ENCODE peak calls at places on chromosomes 11 and 22, in four cellular contexts. One of them, this sample, is unnamed. For H3K36me3 and H3K4me1, the result is how much of the 10 kb centered on the place peaks cover.

GRCh38 chr11:40204228-40204627 is 1255.2 kb downstream of the LRRC4C start:
- DNase-seq in breast epithelium: no peak
- DNase-seq in right lobe of liver: no peak
- DNase-seq in thoracic aorta: no peak
- DNase-seq in this sample: no peak

GRCh38 chr11:72828081-72828567 is 13.9 kb downstream of the ATG16L2 start:
- DNase-seq in breast epithelium: no peak
- DNase-seq in right lobe of liver: peak
- DNase-seq in thoracic aorta: no peak
- DNase-seq in this sample: peak

GRCh38 chr11:112364962-112365481 is 104.4 kb upstream of the PLET1 start:
- DNase-seq in breast epithelium: no peak
- DNase-seq in right lobe of liver: no peak
- DNase-seq in thoracic aorta: no peak
- DNase-seq in this sample: no peak

GRCh38 chr22:26477341-26477731 is 6.2 kb downstream of the HPS4 start:
- DNase-seq in breast epithelium: no peak
- DNase-seq in right lobe of liver: no peak
- DNase-seq in thoracic aorta: no peak
- DNase-seq in this sample: no peak

GRCh38 chr11:79018371-79018849 is 422.4 kb downstream of the TENM4 start:
- DNase-seq in thoracic aorta: no peak
- DNase-seq in breast epithelium: no peak
- DNase-seq in right lobe of liver: no peak
- DNase-seq in this sample: no peak

GRCh38 chr11:61026121-61027031 is 54.9 kb downstream of the CD6 start:
- DNase-seq in thoracic aorta: no peak
- DNase-seq in right lobe of liver: no peak
- DNase-seq in breast epithelium: no peak
- DNase-seq in this sample: no peak

GRCh38 chr11:46983598-46983997 is 47.0 kb downstream of the CSTPP1 start:
- DNase-seq in breast epithelium: no peak
- DNase-seq in right lobe of liver: no peak
- DNase-seq in thoracic aorta: no peak
- DNase-seq in this sample: no peak

GRCh38 chr11:108483163-108483562 is 15.0 kb downstream of the POGLUT3 start:
- DNase-seq in breast epithelium: no peak
- DNase-seq in thoracic aorta: no peak
- DNase-seq in right lobe of liver: no peak
- DNase-seq in this sample: no peak

GRCh38 chr11:1844221-1845094 is 5.7 kb downstream of the TNNI2 start:
- DNase-seq in breast epithelium: no peak
- DNase-seq in right lobe of liver: peak
- DNase-seq in thoracic aorta: no peak
- DNase-seq in this sample: peak

GRCh38 chr11:121521145-121522042 is 68.6 kb upstream of the SORL1-AS1 start:
- DNase-seq in thoracic aorta: no peak
- DNase-seq in breast epithelium: no peak
- DNase-seq in right lobe of liver: no peak
- DNase-seq in this sample: no peak

GRCh38 chr11:2929511-2929879 is 275 bp upstream of the PHLDA2 start:
- DNase-seq in right lobe of liver: peak
- DNase-seq in breast epithelium: peak
- DNase-seq in thoracic aorta: peak
- DNase-seq in this sample: peak

GRCh38 chr11:72573380-72573949 is 100.8 kb downstream of the PDE2A start:
- DNase-seq in thoracic aorta: no peak
- DNase-seq in breast epithelium: no peak
- DNase-seq in right lobe of liver: peak
- DNase-seq in this sample: no peak

GRCh38 chr22:23566716-23567475 is 13.2 kb downstream of the IGLL1 start:
- DNase-seq in right lobe of liver: no peak
- DNase-seq in breast epithelium: no peak
- DNase-seq in thoracic aorta: no peak
- DNase-seq in this sample: no peak

GRCh38 chr11:16871368-16871767 is 132.9 kb downstream of the C11orf58 start:
- DNase-seq in right lobe of liver: no peak
- DNase-seq in breast epithelium: no peak
- DNase-seq in thoracic aorta: no peak
- DNase-seq in this sample: no peak

GRCh38 chr22:43230983-43231723 is 44.2 kb upstream of the TTLL12 start:
- DNase-seq in thoracic aorta: no peak
- DNase-seq in right lobe of liver: peak
- DNase-seq in breast epithelium: no peak
- DNase-seq in this sample: peak

GRCh38 chr11:60129853-60130252 is 41.4 kb downstream of the MS4A2 start:
- DNase-seq in breast epithelium: no peak
- DNase-seq in right lobe of liver: no peak
- DNase-seq in thoracic aorta: no peak
- DNase-seq in this sample: no peak

GRCh38 chr22:45462034-45462655 is 40.5 kb upstream of the FBLN1 start:
- DNase-seq in thoracic aorta: no peak
- DNase-seq in right lobe of liver: no peak
- DNase-seq in breast epithelium: no peak
- DNase-seq in this sample: no peak
- TF ChIP-seq CTCF in thoracic aorta: no peak
- TF ChIP-seq CTCF in right lobe of liver: no peak
- TF ChIP-seq CTCF in breast epithelium: no peak
- TF ChIP-seq CTCF in this sample: no peak

DNA sequence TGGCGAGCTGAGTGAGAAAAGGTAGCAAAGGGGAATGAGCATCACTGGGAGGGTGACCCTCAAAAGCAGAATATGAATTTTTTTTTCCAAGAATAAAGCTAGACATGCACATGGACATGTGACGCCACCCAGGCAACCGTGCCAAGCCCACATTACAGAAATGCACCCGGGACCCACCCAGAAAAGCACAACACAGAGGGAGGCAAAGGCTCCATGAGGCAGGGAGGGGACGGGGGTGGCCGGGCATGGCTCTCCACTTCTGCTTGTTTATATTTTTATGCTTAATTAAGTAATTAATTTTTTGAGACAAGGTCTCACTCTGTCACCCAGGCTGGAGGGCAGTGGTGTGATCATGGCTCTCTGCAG is 1524.3 kb downstream of the BRD1 start:
- DNase-seq in right lobe of liver: no peak
- DNase-seq in thoracic aorta: no peak
- DNase-seq in breast epithelium: no peak
- DNase-seq in this sample: no peak
- H3K36me3 ChIP-seq in right lobe of liver: under half
- H3K36me3 ChIP-seq in thoracic aorta: under half
- H3K36me3 ChIP-seq in breast epithelium: under half
- H3K36me3 ChIP-seq in this sample: under half

DNA sequence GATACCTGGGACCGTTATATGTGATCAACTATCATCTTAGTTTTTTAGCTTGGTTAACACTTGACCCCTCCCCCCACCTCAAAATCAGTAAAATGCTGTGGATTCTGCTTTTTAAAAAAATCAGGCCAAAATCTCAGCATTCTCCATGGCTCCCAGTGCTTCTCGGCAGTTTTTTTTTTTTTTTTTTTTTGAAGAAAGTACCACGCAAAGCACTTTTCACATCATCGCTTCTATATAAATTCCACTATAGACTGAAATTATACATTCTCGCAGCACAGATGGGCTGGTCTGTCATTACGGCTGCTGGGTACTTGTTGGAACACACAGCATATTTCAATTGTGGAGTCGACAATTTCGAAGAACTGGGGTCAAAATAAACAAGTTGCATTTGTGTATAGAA is 67.7 kb upstream of the PPARA start:
- DNase-seq in right lobe of liver: no peak
- DNase-seq in breast epithelium: no peak
- DNase-seq in thoracic aorta: no peak
- DNase-seq in this sample: no peak
- H3K4me1 ChIP-seq in right lobe of liver: half or more
- H3K4me1 ChIP-seq in breast epithelium: under half
- H3K4me1 ChIP-seq in thoracic aorta: half or more
- H3K4me1 ChIP-seq in this sample: half or more

GRCh38 chr22:21593406-21594232 is 26.1 kb downstream of the UBE2L3 start:
- DNase-seq in right lobe of liver: no peak
- DNase-seq in breast epithelium: no peak
- DNase-seq in thoracic aorta: no peak
- DNase-seq in this sample: no peak
- TF ChIP-seq CTCF in right lobe of liver: no peak
- TF ChIP-seq CTCF in breast epithelium: no peak
- TF ChIP-seq CTCF in thoracic aorta: no peak
- TF ChIP-seq CTCF in this sample: no peak

GRCh38 chr22:30225220-30225922 is 21.2 kb downstream of the LIF start:
- DNase-seq in right lobe of liver: no peak
- DNase-seq in breast epithelium: no peak
- DNase-seq in thoracic aorta: no peak
- DNase-seq in this sample: no peak
- H3K36me3 ChIP-seq in right lobe of liver: under half
- H3K36me3 ChIP-seq in breast epithelium: under half
- H3K36me3 ChIP-seq in thoracic aorta: under half
- H3K36me3 ChIP-seq in this sample: under half

GRCh38 chr11:101914349-101914736 is 467 bp upstream of the CEP126 start:
- DNase-seq in thoracic aorta: no peak
- DNase-seq in breast epithelium: no peak
- DNase-seq in right lobe of liver: no peak
- DNase-seq in this sample: no peak

GRCh38 chr11:101916422-101916821 is at the start of gene ANGPTL5:
- DNase-seq in thoracic aorta: no peak
- DNase-seq in right lobe of liver: no peak
- DNase-seq in breast epithelium: no peak
- DNase-seq in this sample: no peak

GRCh38 chr11:101913631-101914030 is 1.2 kb upstream of the CEP126 start:
- DNase-seq in right lobe of liver: no peak
- DNase-seq in thoracic aorta: no peak
- DNase-seq in breast epithelium: no peak
- DNase-seq in this sample: no peak

GRCh38 chr11:101914737-101915426 is at the start of gene CEP126:
- DNase-seq in right lobe of liver: peak
- DNase-seq in breast epithelium: peak
- DNase-seq in thoracic aorta: peak
- DNase-seq in this sample: peak

DNA sequence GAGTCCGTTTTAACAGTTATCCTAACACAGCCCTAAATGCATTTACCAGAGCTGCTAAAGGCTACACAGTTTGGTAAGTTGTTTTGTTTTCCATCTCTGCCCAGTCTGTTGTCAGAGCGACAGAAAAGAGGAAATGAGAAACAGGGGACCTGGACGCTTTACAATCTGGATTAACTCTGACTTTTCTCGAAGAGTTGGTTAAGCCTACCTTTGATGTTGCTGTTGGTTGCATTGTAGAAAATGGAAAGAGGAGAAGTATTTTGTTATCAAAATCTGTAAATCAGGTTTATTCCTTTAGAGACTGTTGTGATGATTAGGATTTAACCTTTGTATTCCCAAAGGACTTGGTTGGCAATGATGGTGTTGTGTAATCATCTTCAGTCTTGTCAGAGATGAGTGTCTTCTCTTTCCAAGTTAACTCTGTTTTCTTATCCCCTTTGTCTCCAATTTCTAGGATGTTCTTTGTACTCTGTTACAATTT is 471 bp downstream of the ANGPTL5 start:
- DNase-seq in thoracic aorta: no peak
- DNase-seq in breast epithelium: no peak
- DNase-seq in right lobe of liver: no peak
- DNase-seq in this sample: no peak
- H3K4me1 ChIP-seq in thoracic aorta: under half
- H3K4me1 ChIP-seq in breast epithelium: under half
- H3K4me1 ChIP-seq in right lobe of liver: under half
- H3K4me1 ChIP-seq in this sample: under half

GRCh38 chr22:22030493-22031182 is 48.1 kb upstream of the TOP3B start:
- DNase-seq in thoracic aorta: no peak
- DNase-seq in right lobe of liver: no peak
- DNase-seq in breast epithelium: no peak
- DNase-seq in this sample: no peak
- TF ChIP-seq CTCF in thoracic aorta: no peak
- TF ChIP-seq CTCF in right lobe of liver: no peak
- TF ChIP-seq CTCF in breast epithelium: no peak
- TF ChIP-seq CTCF in this sample: no peak

GRCh38 chr11:66494458-66494857 is 14.2 kb downstream of the DPP3 start:
- DNase-seq in right lobe of liver: no peak
- DNase-seq in breast epithelium: no peak
- DNase-seq in thoracic aorta: no peak
- DNase-seq in this sample: no peak
- H3K36me3 ChIP-seq in right lobe of liver: under half
- H3K36me3 ChIP-seq in breast epithelium: under half
- H3K36me3 ChIP-seq in thoracic aorta: under half
- H3K36me3 ChIP-seq in this sample: half or more